ENCODE peak calls at places on chromosomes 12 and 14, in nine cellular contexts. O, T, K, N, S, Y, Z, P and A are unnamed samples.

GRCh38 chr12:38689704-38690103 is 215.7 kb downstream of the CPNE8 start:
- DNase-seq in Y (no peak), Z (no peak), T (no peak), N (no peak), P (peak; percentile 50), K (peak; percentile 51), O (no peak), S (no peak), A (no peak)

GRCh38 chr12:28017126-28017872 is 44.8 kb upstream of the PTHLH start:
- DNase-seq in T (no peak), Z (no peak), P (no peak), S (no peak), O (no peak), K (no peak), N (no peak), Y (no peak), A (no peak)

GRCh38 chr14:102584871-102585869 is 7.3 kb upstream of the RCOR1 start:
- DNase-seq in S (peak; percentile 36), Y (no peak), K (peak; percentile 84), P (peak; percentile 83), T (no peak), O (no peak), N (no peak), Z (no peak), A (no peak)

GRCh38 chr14:72745546-72745945 is 148.4 kb downstream of the DPF3 start:
- DNase-seq in Z (no peak), K (peak; percentile 54), N (no peak), S (no peak), Y (no peak), P (peak; percentile 23), O (peak; percentile 15), T (peak; percentile 74), A (no peak)

GRCh38 chr14:53916239-53916638 is 40.4 kb downstream of the BMP4 start:
- DNase-seq in P (no peak), O (no peak), S (no peak), Z (no peak), N (no peak), K (no peak), T (no peak), Y (no peak), A (no peak)

GRCh38 chr14:93114068-93114710 is 1.5 kb downstream of the ITPK1 start:
- DNase-seq in T (no peak), P (no peak), K (no peak), N (no peak), Z (peak; percentile 26), S (peak; percentile 15), O (no peak), Y (no peak), A (no peak)

GRCh38 chr14:61602733-61603077 is 92.6 kb upstream of the HIF1A start:
- DNase-seq in N (no peak), T (no peak), O (no peak), S (peak; percentile 83), K (peak; percentile 83), Z (peak; percentile 42), P (no peak), Y (no peak), A (no peak)

GRCh38 chr12:82299617-82300016 is 58.6 kb downstream of the CCDC59 start:
- DNase-seq in P (peak; percentile 2), S (no peak), T (peak; percentile 71), N (no peak), K (peak; percentile 47), O (no peak), Y (no peak), Z (no peak), A (no peak)

GRCh38 chr12:108773798-108774788 is 42.8 kb upstream of the CORO1C start:
- DNase-seq in Y (no peak), T (peak; percentile 28), Z (peak; percentile 43), S (peak; percentile 55), K (peak; percentile 93), O (no peak), P (peak; percentile 83), N (no peak), A (no peak)

GRCh38 chr12:236445-236844 is 22.5 kb upstream of the SLC6A12 start:
- DNase-seq in N (no peak), T (no peak), S (no peak), Z (no peak), P (no peak), K (no peak), Y (no peak), O (peak; percentile 7), A (no peak)

GRCh38 chr14:82915381-82915780 is 1381.7 kb upstream of the SEL1L start:
- DNase-seq in S (no peak), Z (no peak), Y (no peak), K (no peak), P (no peak), O (no peak), N (no peak), T (no peak), A (no peak)

GRCh38 chr12:124861492-124861891 is 2.2 kb downstream of the SCARB1 start:
- DNase-seq in N (no peak), T (peak; percentile 43), Y (no peak), Z (no peak), K (peak; percentile 80), P (no peak), O (no peak), S (peak; percentile 47), A (no peak)

GRCh38 chr14:104292084-104292970 is 153.9 kb downstream of the KIF26A start:
- DNase-seq in S (no peak), N (no peak), K (no peak), O (no peak), Z (no peak), T (no peak), P (no peak), Y (no peak), A (no peak)

GRCh38 chr14:104294983-104295680 is 156.7 kb downstream of the KIF26A start:
- DNase-seq in Y (no peak), Z (no peak), S (no peak), N (no peak), P (no peak), O (no peak), K (no peak), T (no peak), A (no peak)

GRCh38 chr14:104293231-104293841 is 154.9 kb downstream of the KIF26A start:
- DNase-seq in P (no peak), O (no peak), S (no peak), Z (no peak), K (no peak), T (no peak), N (no peak), Y (no peak), A (no peak)

GRCh38 chr14:104294628-104294982 is 156.2 kb downstream of the KIF26A start:
- DNase-seq in Y (no peak), O (no peak), P (no peak), T (no peak), Z (no peak), K (no peak), S (no peak), N (no peak), A (no peak)

DNA sequence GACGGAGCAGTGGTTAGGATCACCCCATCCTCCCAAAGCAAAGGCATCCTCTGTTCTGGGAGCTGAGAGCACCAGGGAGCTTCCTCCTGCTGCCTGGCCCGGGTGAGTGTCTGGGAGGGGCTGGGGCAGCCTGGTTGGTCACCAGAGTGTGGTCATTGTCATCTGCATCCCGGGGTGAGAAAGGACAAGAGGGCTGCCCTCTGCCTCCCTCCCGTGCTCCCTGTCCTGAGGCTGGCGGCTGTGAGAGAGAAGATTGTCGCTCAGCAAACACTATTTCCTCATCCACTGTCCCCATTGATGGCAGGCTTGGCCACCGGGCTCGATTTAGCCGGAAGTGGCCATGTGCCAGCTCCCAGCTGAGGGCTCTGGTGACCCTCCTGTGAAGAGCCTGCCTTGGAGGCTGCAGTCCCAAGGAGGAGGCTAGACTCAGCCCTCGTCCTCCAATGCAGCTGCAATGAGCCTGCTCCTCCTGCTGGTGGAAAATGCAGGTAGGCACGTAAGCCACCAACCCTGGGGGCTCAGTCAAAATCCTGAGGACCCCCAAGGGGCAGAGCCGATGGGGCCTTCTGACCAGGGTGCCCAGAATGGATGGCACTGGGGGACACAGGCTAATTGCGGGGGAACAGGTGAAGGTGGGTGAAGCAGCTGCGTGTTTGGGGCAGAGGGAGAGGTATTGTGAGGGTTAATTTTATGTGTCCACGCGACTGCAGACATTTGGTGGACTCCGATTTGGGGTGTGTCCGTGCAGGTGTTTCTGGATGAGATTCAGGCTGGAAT is 155.7 kb downstream of the KIF26A start:
- DNase-seq in Z (no peak), Y (no peak), N (no peak), S (peak; percentile 46), T (no peak), K (no peak), P (no peak), O (no peak), A (no peak)
- TF ChIP-seq CTCF in Z (peak; percentile 11), Y (no peak), N (no peak), S (peak; percentile 67), T (no peak), K (peak; percentile 12), P (no peak), O (peak; percentile 54), A (no peak)

DNA sequence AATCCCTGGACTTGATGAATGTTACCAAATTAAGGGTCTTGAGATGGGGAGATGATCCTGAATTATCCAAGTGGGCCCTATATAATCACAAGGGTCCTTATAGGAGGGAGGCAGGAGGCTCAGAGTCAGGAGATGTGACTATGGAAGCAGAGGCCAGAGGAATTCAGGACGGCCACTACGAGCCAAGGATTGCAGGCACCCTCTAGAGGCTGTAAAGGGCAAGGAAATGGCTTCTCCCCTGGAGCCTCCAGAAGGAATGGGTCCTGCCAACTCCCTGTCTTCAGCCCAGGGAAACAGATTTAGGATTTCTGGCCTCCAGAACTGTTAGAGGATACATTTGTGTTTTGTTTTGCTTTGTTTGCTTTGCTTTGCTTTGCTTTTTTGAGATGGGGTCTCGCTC is 8.8 kb downstream of the BDKRB1 start:
- DNase-seq in Z (no peak), Y (no peak), O (no peak), N (no peak), S (peak; percentile 21), P (peak; percentile 62), K (peak; percentile 74), T (no peak), A (no peak)
- TF ChIP-seq CTCF in Z (peak; percentile 30), Y (no peak), O (no peak), N (no peak), S (peak; percentile 36), P (peak; percentile 65), K (peak; percentile 73), T (peak; percentile 56), A (no peak)

GRCh38 chr14:92088494-92088893 is 17.9 kb downstream of the ATXN3 start:
- DNase-seq in T (no peak), N (no peak), K (no peak), Z (no peak), Y (no peak), O (no peak), P (no peak), S (no peak), A (no peak)

DNA sequence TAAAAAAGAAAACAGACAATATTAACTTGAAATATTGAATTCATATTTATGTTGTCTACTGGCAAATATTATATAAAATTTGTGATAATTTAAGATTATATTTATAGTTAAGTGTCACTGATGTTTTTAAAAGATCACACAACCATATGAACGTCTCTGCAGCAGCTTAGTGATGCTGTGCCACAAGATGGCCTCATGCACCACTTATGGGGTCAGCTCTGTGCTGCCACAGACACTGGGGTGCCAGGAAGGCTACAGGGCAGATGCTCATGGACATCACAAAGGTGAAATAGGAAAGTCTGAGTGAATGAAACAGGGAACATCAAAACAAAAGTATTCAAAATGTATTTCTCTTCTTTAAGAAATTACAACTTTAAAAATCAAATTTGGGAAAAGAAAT is 13.1 kb downstream of the ATXN3 start:
- DNase-seq in Z (peak; percentile 23), P (no peak), O (no peak), K (no peak), S (no peak), N (no peak), Y (no peak), T (no peak), A (no peak)
- TF ChIP-seq CTCF in Z (no peak), P (peak; percentile 20), O (peak; percentile 49), K (peak; percentile 12), S (peak; percentile 27), N (peak; percentile 19), Y (no peak), T (peak; percentile 8), A (peak; percentile 10)

GRCh38 chr14:60514378-60515243 is 5.7 kb downstream of the SIX6 start:
- DNase-seq in Y (no peak), S (peak; percentile 60), Z (no peak), O (no peak), K (peak; percentile 6), T (no peak), P (no peak), N (peak; percentile 54), A (no peak)
- TF ChIP-seq CTCF in Y (no peak), S (peak; percentile 58), Z (no peak), O (peak; percentile 77), K (peak; percentile 24), T (no peak), P (peak; percentile 2), N (peak; percentile 47), A (peak; percentile 25)